ENCODE peak calls at places on chromosomes 16 and 17, in six cellular contexts. U is mesendoderm, V is IMR-90, H is neuronal stem cell, R is H1, W is mesenchymal stem cell. D is an unnamed sample. For H3K4me1, the result is how much of the 10 kb centered on the place peaks cover.

GRCh38 chr17:32142857-32143524 is 689 bp downstream of the RHOT1 start:
- DNase-seq in U (peak), V (peak), H (peak), R (no peak), W (peak), D (peak)

GRCh38 chr16:55933038-55933437 is 57.9 kb upstream of the CES5A start:
- DNase-seq in U (no peak), V (no peak), H (no peak), R (no peak), W (no peak), D (no peak)

GRCh38 chr17:49739662-49740271 is 24.2 kb downstream of the FAM117A start:
- DNase-seq in U (peak), V (peak), H (no peak), R (no peak), W (peak), D (peak)

GRCh38 chr16:31464348-31464769 is 5.1 kb downstream of the ARMC5 start:
- DNase-seq in U (no peak), V (no peak), H (no peak), R (no peak), W (no peak), D (no peak)

GRCh38 chr17:50817142-50817751 is 18.1 kb upstream of the WFIKKN2 start:
- DNase-seq in U (peak), V (no peak), H (no peak), R (no peak), W (peak), D (no peak)

GRCh38 chr17:1709971-1710806 is at the start of gene TLCD2:
- DNase-seq in U (peak), V (peak), H (no peak), R (no peak), W (peak), D (peak)

GRCh38 chr16:54873081-54873480 is 57.6 kb upstream of the IRX5 start:
- DNase-seq in U (peak), V (no peak), H (no peak), R (no peak), W (no peak), D (no peak)

GRCh38 chr17:8105957-8106398 is 12.3 kb downstream of the ALOXE3 start:
- DNase-seq in U (peak), V (no peak), H (no peak), R (no peak), W (no peak), D (no peak)

GRCh38 chr16:11597268-11597690 is 10.6 kb upstream of the LITAF start:
- DNase-seq in U (no peak), V (no peak), H (no peak), R (no peak), W (peak), D (peak)

GRCh38 chr16:49601541-49601940 is 227.9 kb downstream of the C16orf78 start:
- DNase-seq in U (no peak), V (no peak), H (no peak), R (no peak), W (no peak), D (no peak)

GRCh38 chr16:58046936-58047335 is 21.4 kb downstream of the MMP15 start:
- DNase-seq in U (no peak), V (no peak), H (no peak), R (no peak), W (no peak), D (no peak)

GRCh38 chr16:59597269-59597668 is 863.2 kb upstream of the GOT2 start:
- DNase-seq in U (no peak), V (peak), H (no peak), R (no peak), W (no peak), D (no peak)

GRCh38 chr17:6303664-6304063 is 131.3 kb downstream of the AIPL1 start:
- DNase-seq in U (peak), V (no peak), H (peak), R (no peak), W (peak), D (no peak)

GRCh38 chr16:10009691-10010090 is 172.5 kb downstream of the GRIN2A start:
- DNase-seq in U (no peak), V (no peak), H (no peak), R (no peak), W (no peak), D (no peak)

GRCh38 chr16:77748426-77748825 is 26.1 kb downstream of the NUDT7 start:
- DNase-seq in U (peak), V (no peak), H (no peak), R (no peak), W (no peak), D (no peak)

GRCh38 chr17:47099451-47099986 is 89.6 kb downstream of the CDC27 start:
- DNase-seq in U (peak), V (no peak), H (no peak), R (no peak), W (no peak), D (peak)

GRCh38 chr16:19443659-19444058 is 26.0 kb downstream of the TMC5 start:
- DNase-seq in U (no peak), V (no peak), H (no peak), R (no peak), W (no peak), D (no peak)

GRCh38 chr17:72644481-72644880 is 448.0 kb downstream of the SLC39A11 start:
- DNase-seq in U (no peak), V (no peak), H (no peak), R (no peak), W (no peak), D (peak)

GRCh38 chr17:30124273-30124796 is 7.7 kb downstream of the NSRP1 start:
- DNase-seq in U (no peak), V (no peak), H (no peak), R (no peak), W (no peak), D (no peak)

GRCh38 chr16:27222499-27223225 is 19.3 kb downstream of the KDM8 start:
- DNase-seq in U (peak), V (peak), H (no peak), R (no peak), W (peak), D (peak)

GRCh38 chr16:10964891-10965326 is 20.5 kb downstream of the CLEC16A start:
- DNase-seq in U (no peak), V (no peak), H (no peak), R (no peak), W (no peak), D (no peak)

GRCh38 chr17:20302191-20302917 is 165.0 kb downstream of the LGALS9B start:
- DNase-seq in U (no peak), V (peak), H (no peak), R (no peak), W (no peak), D (no peak)

GRCh38 chr16:16112450-16113053 is 110.7 kb downstream of the ABCC6 start:
- DNase-seq in U (no peak), V (no peak), H (no peak), R (no peak), W (no peak), D (no peak)

GRCh38 chr17:77145635-77146632 is 5.2 kb downstream of the SEC14L1 start:
- DNase-seq in U (peak), V (peak), H (no peak), R (no peak), W (peak), D (peak)

GRCh38 chr16:69123894-69124293 is 8.5 kb downstream of the CHTF8 start:
- DNase-seq in U (peak), V (peak), H (peak), R (no peak), W (peak), D (peak)

GRCh38 chr17:67506966-67507365 is 129.9 kb downstream of the PITPNC1 start:
- DNase-seq in U (no peak), V (peak), H (no peak), R (no peak), W (peak), D (peak)

GRCh38 chr17:2624292-2624731 is 30.9 kb downstream of the PAFAH1B1 start:
- DNase-seq in U (peak), V (no peak), H (no peak), R (no peak), W (no peak), D (no peak)

GRCh38 chr16:15897834-15898254 is 9.4 kb upstream of the CEP20 start:
- DNase-seq in U (no peak), V (peak), H (no peak), R (no peak), W (peak), D (no peak)

GRCh38 chr17:58172369-58173071 is 5.7 kb downstream of the OR4D2 start:
- DNase-seq in U (peak), V (peak), H (peak), R (no peak), W (peak), D (peak)

GRCh38 chr17:69732272-69732671 is 317.8 kb downstream of the MAP2K6 start:
- DNase-seq in U (no peak), V (peak), H (no peak), R (no peak), W (peak), D (no peak)

GRCh38 chr16:67718668-67719047 is 458 bp downstream of the GFOD2 start:
- DNase-seq in U (peak), V (no peak), H (no peak), R (no peak), W (no peak), D (no peak)

GRCh38 chr17:33292981-33293867 is at the start of gene ASIC2:
- DNase-seq in U (peak), V (peak), H (peak), R (peak), W (peak), D (peak)

GRCh38 chr17:13741744-13742143 is 140.0 kb upstream of the HS3ST3A1 start:
- DNase-seq in U (no peak), V (no peak), H (no peak), R (no peak), W (no peak), D (no peak)

GRCh38 chr16:7270006-7270405 is 62.6 kb upstream of the RBFOX1 start:
- DNase-seq in U (peak), V (no peak), H (no peak), R (no peak), W (no peak), D (no peak)

GRCh38 chr17:59366773-59367656 is 35.6 kb downstream of the YPEL2 start:
- DNase-seq in U (peak), V (peak), H (no peak), R (no peak), W (peak), D (peak)

GRCh38 chr17:56608941-56609340 is 15.4 kb downstream of the NOG start:
- DNase-seq in U (no peak), V (no peak), H (no peak), R (no peak), W (no peak), D (no peak)

GRCh38 chr16:88058817-88059216 is 107.6 kb downstream of the BANP start:
- DNase-seq in U (no peak), V (no peak), H (no peak), R (no peak), W (no peak), D (no peak)
- H2AK5ac ChIP-seq in U (no peak), V (no peak), H (no peak), R (no peak), W (no peak), D (no peak)

GRCh38 chr17:82977586-82977985 is 101.8 kb upstream of the METRNL start:
- DNase-seq in U (no peak), V (no peak), H (no peak), R (no peak), W (no peak), D (no peak)
- H3K4me1 ChIP-seq in U (under half), V (under half), H (under half), R (under half), W (under half), D (under half)

GRCh38 chr16:4070936-4071335 is 45.3 kb downstream of the ADCY9 start:
- DNase-seq in U (no peak), V (no peak), H (no peak), R (no peak), W (no peak), D (no peak)
- H3K4me3 ChIP-seq in U (no peak), V (no peak), H (no peak), R (no peak), W (no peak), D (no peak)

DNA sequence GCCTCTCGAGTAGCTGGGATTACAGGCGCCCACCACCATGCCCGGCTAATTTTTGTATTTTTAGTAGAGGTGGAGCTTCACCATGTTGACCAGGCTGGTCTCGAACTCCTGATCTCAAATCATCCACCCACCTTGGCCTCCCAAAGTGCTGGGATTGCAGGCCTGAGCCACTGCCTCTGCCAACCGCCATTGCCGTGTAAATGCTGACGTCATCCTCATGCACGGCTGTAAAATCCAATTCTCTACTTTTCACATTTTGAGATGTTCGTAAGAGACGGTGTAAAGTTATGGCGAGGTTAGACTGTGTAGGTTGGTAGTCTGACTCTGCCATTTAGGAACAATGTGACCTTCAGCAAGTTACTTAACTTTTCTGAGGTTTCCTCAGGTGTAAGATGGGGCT is 1.7 kb upstream of the DNAJA2 start:
- DNase-seq in U (no peak), V (no peak), H (no peak), R (no peak), W (no peak), D (no peak)
- H2AK5ac ChIP-seq in U (no peak), V (no peak), H (peak), R (no peak), W (no peak), D (no peak)

DNA sequence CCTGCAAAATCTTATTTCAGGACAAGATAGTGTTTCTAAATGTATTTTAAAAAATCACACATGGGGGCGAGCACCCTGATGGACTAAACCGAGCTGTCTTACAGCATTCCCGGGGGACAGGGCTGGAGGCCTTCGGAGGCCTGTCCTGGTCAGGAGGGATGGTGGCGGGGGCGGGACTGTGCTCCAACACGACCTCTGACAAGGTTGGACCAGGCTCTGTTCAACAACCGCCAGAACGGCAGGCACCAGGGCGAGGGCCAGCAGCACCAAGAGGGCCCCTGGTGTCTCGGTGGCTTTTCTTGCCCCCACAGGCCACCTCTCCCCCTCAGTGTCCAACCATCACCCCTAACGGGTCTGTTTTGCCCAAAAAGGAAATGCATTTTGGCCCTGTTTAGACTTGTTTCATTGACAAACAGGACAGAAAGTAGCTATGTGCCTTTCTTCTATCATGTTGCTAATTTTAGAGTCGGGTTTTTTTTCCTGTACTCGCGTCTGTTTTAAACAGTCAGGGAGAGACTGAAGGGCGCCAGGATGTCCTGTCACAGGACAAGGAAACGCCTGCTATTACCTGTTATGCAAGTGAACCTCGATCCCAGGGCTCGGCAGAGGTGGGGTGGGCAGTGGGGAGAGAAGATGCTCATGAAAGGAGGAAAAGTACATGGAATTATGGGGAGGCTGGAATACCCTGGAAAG is 11.7 kb downstream of the TMEM204 start:
- DNase-seq in U (no peak), V (no peak), H (no peak), R (no peak), W (peak), D (no peak)
- H3K4me1 ChIP-seq in U (under half), V (under half), H (under half), R (under half), W (under half), D (under half)

DNA sequence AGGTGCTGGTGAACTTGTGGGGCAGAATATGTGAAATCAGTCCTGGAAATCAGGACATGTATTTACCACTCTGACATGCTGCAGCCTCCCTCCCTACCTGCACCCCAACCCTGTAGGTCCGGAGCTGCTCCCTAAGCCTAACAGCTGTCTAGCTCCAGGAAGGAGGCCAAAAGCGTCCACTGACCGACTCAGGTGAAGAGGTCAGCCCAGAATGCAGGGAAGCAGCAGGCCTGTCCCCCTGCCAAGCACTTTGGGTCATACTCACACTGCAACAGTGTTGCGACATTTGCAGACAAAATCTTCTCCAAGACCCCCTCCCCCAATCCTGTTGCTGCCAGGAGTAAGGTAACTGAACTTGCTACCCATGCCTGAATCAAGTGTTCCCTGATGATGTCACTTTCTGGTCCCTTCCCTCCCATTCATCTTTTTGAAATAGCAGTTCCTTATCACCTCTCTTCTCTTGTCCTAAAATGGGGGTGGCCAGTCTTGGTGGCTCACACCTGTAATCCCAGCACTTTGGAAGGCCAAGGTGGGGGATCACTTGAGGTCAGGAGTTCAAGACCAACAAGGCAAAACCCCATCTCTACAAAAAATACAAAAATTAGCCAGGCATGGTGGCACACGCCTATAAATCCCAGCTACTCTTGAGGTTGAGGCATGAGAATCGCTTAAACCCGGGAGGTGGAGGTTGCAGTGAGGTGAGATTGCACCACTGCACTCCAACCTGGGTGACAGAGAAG is 1.3 kb upstream of the ACLY start:
- DNase-seq in U (peak), V (peak), H (no peak), R (no peak), W (no peak), D (no peak)
- H3K4me3 ChIP-seq in U (no peak), V (no peak), H (peak), R (peak), W (peak), D (no peak)

DNA sequence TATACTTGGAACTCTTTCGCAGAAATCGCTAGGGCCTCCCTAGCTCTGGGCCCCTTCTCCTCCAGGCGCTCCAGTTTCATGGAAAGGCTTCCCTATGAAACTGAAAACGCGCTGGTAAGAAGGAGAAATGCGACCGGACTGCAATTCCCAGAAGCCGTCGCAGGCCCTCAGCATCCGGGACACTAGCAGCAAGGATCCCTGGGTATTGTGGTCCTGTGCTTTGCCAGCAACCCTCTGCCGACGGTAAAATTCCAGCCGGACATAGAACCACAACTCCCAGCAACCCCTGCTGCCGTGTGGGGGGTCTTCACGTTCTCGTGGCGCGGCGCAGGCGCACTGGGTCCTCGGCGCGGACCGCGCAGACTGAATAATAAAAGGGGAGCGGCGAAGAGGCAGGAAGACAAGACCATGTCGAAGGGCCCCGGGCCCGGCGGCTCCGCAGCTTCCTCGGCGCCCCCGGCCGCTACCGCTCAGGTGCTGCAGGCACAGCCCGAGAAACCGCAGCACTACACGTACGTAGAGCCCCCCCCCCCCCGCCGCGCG is at the start of gene UNK:
- DNase-seq in U (peak), V (peak), H (peak), R (peak), W (peak), D (peak)
- H2AK5ac ChIP-seq in U (peak), V (peak), H (peak), R (peak), W (peak), D (peak)

GRCh38 chr16:14307059-14307531 is 236.0 kb downstream of the MRTFB start:
- DNase-seq in U (peak), V (no peak), H (no peak), R (no peak), W (no peak), D (no peak)
- H3K4me1 ChIP-seq in U (under half), V (under half), H (under half), R (under half), W (under half), D (under half)

DNA sequence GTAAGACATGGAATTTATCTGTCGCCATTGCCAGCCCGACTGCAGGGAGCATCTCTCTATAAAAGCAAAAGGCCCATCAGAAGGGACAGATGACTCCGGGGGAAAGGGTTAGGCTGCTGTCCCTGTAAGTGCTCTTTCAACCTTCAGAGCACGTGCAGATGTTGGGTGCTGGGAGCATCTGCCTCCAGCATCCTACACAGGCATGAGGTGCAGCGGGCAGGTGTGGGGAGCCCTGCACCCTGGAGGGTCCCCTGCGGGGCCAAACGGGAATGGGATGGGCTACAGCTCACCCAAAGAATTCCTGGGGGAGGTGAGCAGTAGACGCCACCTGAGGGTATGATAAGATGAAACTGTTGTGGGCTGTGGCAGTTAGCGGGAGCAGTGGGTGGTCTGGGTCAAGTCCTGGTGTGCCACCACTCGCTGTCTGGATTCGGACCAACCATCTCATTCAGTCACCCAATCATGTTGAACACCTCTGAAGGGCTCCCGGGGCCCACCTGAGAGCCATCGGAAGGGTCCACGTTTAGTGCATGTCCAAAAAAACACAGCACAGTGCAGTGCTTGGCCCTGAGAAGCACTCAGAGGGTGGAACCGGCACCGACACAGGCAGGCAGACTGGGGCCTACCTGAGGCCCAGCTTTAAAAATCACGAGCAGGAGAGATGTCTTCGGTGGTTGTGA is 3.8 kb downstream of the SMCR8 start:
- DNase-seq in U (no peak), V (no peak), H (no peak), R (no peak), W (no peak), D (no peak)
- H3K4me3 ChIP-seq in U (no peak), V (no peak), H (no peak), R (no peak), W (peak), D (no peak)

GRCh38 chr17:527247-527646 is 174.6 kb upstream of the RPH3AL start:
- DNase-seq in U (no peak), V (no peak), H (no peak), R (no peak), W (no peak), D (no peak)
- H2AK5ac ChIP-seq in U (no peak), V (no peak), H (no peak), R (peak), W (no peak), D (no peak)

D was measured in trophoblast cell.